ENCODE peak calls at places on chromosome 16, in five cellular contexts. K, O, Z, H and I are unnamed samples.

GRCh38 chr16:15493416-15494181 is 59.2 kb downstream of the BMERB1 start:
- DNase-seq in K (no peak), O (no peak), Z (no peak), H (no peak), I (no peak)

GRCh38 chr16:88430524-88431446 is 22.3 kb upstream of the ZFPM1 start:
- DNase-seq in K (no peak), O (no peak), Z (peak; percentile 72), H (peak; percentile 20), I (no peak)

GRCh38 chr16:31875112-31875803 is 1.7 kb downstream of the ZNF267 start:
- DNase-seq in K (no peak), O (no peak), Z (no peak), H (no peak), I (no peak)

GRCh38 chr16:5036228-5037156 is 2.8 kb upstream of the NAGPA start:
- DNase-seq in K (no peak), O (no peak), Z (peak; percentile 85), H (no peak), I (no peak)

GRCh38 chr16:30351586-30352419 is 3.3 kb downstream of the CD2BP2 start:
- DNase-seq in K (peak; percentile 45), O (peak; percentile 94), Z (no peak), H (no peak), I (peak; percentile 84)

GRCh38 chr16:85536073-85536410 is 77.1 kb upstream of the GSE1 start:
- DNase-seq in K (no peak), O (peak; percentile 66), Z (no peak), H (no peak), I (no peak)

GRCh38 chr16:3577302-3577752 is at the start of gene NLRC3:
- DNase-seq in K (no peak), O (no peak), Z (peak; percentile 61), H (peak; percentile 29), I (no peak)

GRCh38 chr16:14186954-14187306 is 115.8 kb downstream of the MRTFB start:
- DNase-seq in K (no peak), O (no peak), Z (no peak), H (no peak), I (no peak)

GRCh38 chr16:75319513-75320401 is 68.3 kb upstream of the BCAR1 start:
- DNase-seq in K (no peak), O (no peak), Z (no peak), H (no peak), I (no peak)

GRCh38 chr16:89570342-89570923 is 5.1 kb upstream of the CPNE7 start:
- DNase-seq in K (no peak), O (no peak), Z (no peak), H (no peak), I (no peak)

GRCh38 chr16:75333770-75334169 is 82.3 kb upstream of the BCAR1 start:
- DNase-seq in K (no peak), O (no peak), Z (no peak), H (no peak), I (no peak)

GRCh38 chr16:10076037-10076436 is 106.2 kb downstream of the GRIN2A start:
- DNase-seq in K (no peak), O (no peak), Z (no peak), H (no peak), I (no peak)

GRCh38 chr16:80883816-80884215 is 79.4 kb upstream of the CDYL2 start:
- DNase-seq in K (no peak), O (no peak), Z (no peak), H (no peak), I (no peak)

GRCh38 chr16:84005391-84005790 is 37.2 kb downstream of the SLC38A8 start:
- DNase-seq in K (no peak), O (no peak), Z (no peak), H (no peak), I (no peak)

GRCh38 chr16:81610144-81610842 is 165.7 kb downstream of the CMIP start:
- DNase-seq in K (peak; percentile 27), O (peak; percentile 88), Z (no peak), H (no peak), I (peak; percentile 73)

GRCh38 chr16:4298761-4299522 is 16.9 kb upstream of the GLIS2 start:
- DNase-seq in K (no peak), O (peak; percentile 89), Z (peak; percentile 74), H (no peak), I (peak; percentile 93)

GRCh38 chr16:10964891-10965326 is 20.5 kb downstream of the CLEC16A start:
- DNase-seq in K (no peak), O (no peak), Z (no peak), H (peak; percentile 14), I (no peak)

GRCh38 chr16:76081936-76082335 is 195.3 kb upstream of the CNTNAP4 start:
- DNase-seq in K (no peak), O (no peak), Z (no peak), H (no peak), I (no peak)

GRCh38 chr16:30958164-30959083 is 870 bp downstream of the SETD1A start:
- DNase-seq in K (no peak), O (no peak), Z (peak; percentile 98), H (peak; percentile 57), I (peak; percentile 83)

GRCh38 chr16:14600164-14600563 is 29.9 kb downstream of the PARN start:
- DNase-seq in K (no peak), O (no peak), Z (peak; percentile 53), H (no peak), I (no peak)

GRCh38 chr16:71610936-71611871 is 14.8 kb upstream of the MARVELD3 start:
- DNase-seq in K (no peak), O (no peak), Z (peak; percentile 92), H (peak; percentile 66), I (peak; percentile 90)

GRCh38 chr16:83973077-83973476 is 5.0 kb downstream of the NECAB2 start:
- DNase-seq in K (no peak), O (no peak), Z (no peak), H (no peak), I (peak; percentile 61)

GRCh38 chr16:10168258-10168657 is 14.0 kb downstream of the GRIN2A start:
- DNase-seq in K (no peak), O (no peak), Z (no peak), H (no peak), I (no peak)

GRCh38 chr16:47731252-47731651 is 270.1 kb downstream of the PHKB start:
- DNase-seq in K (no peak), O (no peak), Z (no peak), H (no peak), I (no peak)

GRCh38 chr16:25449802-25450201 is 192.2 kb upstream of the ZKSCAN2 start:
- DNase-seq in K (no peak), O (no peak), Z (no peak), H (no peak), I (no peak)

GRCh38 chr16:27321013-27321960 is 7.5 kb downstream of the IL4R start:
- DNase-seq in K (no peak), O (peak; percentile 57), Z (no peak), H (no peak), I (no peak)

GRCh38 chr16:68642436-68643064 is 2.6 kb upstream of the CDH3 start:
- DNase-seq in K (no peak), O (no peak), Z (peak; percentile 89), H (no peak), I (peak; percentile 84)

GRCh38 chr16:68643847-68644246 is 1.3 kb upstream of the CDH3 start:
- DNase-seq in K (no peak), O (no peak), Z (peak; percentile 35), H (no peak), I (no peak)

GRCh38 chr16:68643227-68643626 is 1.9 kb upstream of the CDH3 start:
- DNase-seq in K (no peak), O (no peak), Z (no peak), H (no peak), I (no peak)

GRCh38 chr16:68642047-68642435 is 3.1 kb upstream of the CDH3 start:
- DNase-seq in K (no peak), O (no peak), Z (no peak), H (no peak), I (no peak)

GRCh38 chr16:68640972-68641371 is 4.1 kb upstream of the CDH3 start:
- DNase-seq in K (no peak), O (no peak), Z (no peak), H (no peak), I (no peak)
- H3K27me3 ChIP-seq in K (peaks cover 10% of the 10 kb centered on the region), O (peaks cover 24% of the 10 kb centered on the region), Z (peaks cover 2% of the 10 kb centered on the region), H (peaks cover 33% of the 10 kb centered on the region), I (peaks cover 33% of the 10 kb centered on the region)

GRCh38 chr16:82628741-82629140 is 2.0 kb downstream of the CDH13 start:
- DNase-seq in K (no peak), O (peak; percentile 11), Z (no peak), H (no peak), I (no peak)
- H3K27me3 ChIP-seq in K (no peaks in the 10 kb centered on the region), O (no peaks in the 10 kb centered on the region), Z (peaks cover 46% of the 10 kb centered on the region), H (peaks cover 15% of the 10 kb centered on the region), I (peaks cover 26% of the 10 kb centered on the region)

GRCh38 chr16:49858200-49859129 is 2.6 kb upstream of the ZNF423 start:
- DNase-seq in K (no peak), O (peak; percentile 83), Z (peak; percentile 88), H (no peak), I (peak; percentile 79)

GRCh38 chr16:49856741-49857330 is 924 bp upstream of the ZNF423 start:
- DNase-seq in K (no peak), O (peak; percentile 91), Z (peak; percentile 95), H (no peak), I (peak; percentile 86)

GRCh38 chr16:49859139-49859947 is 3.4 kb upstream of the ZNF423 start:
- DNase-seq in K (no peak), O (peak; percentile 83), Z (peak; percentile 77), H (no peak), I (peak; percentile 73)

GRCh38 chr16:49855822-49856740 is at the start of gene ZNF423:
- DNase-seq in K (no peak), O (no peak), Z (peak; percentile 90), H (no peak), I (no peak)

DNA sequence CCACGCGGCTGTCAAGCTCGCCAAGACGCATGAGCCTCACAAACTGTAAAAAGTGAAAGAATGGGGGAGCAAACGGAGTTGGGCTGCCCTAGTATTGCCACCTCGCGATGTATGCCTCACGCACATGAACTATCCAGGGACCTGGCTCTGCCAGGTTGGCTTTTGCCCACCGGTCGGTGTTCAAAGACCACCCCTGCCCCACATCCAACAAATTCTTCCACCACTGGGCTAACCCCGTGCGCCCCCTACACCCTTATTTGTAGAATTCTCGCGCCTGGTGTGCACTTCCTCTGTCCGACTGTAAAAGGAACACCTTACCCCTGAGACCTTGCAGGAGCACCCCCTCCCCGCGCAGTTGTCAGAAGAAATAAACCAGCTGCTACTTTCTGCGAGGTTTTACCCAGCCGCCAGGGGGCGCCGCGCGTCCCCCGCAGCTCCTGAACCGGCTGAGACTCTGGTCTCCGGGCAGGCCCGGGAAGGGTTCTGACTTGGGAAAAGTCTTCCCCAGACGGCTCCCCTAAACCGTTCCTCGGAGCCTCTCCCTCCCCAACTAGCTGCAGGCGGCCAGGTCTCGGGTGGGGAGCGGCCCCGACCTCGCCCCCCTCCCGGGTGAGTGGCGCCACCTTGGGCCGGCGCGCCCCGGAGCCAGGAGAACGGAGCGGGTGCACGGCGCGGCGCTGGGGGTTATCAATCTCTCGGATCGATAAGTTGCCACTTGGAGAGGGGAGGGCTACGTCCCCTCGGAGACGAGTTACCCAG is 1.7 kb upstream of the ZNF423 start:
- DNase-seq in K (no peak), O (peak; percentile 82), Z (peak; percentile 97), H (no peak), I (peak; percentile 76)
- H3K27me3 ChIP-seq in K (no peaks in the 10 kb centered on the region), O (no peaks in the 10 kb centered on the region), Z (peaks cover 22% of the 10 kb centered on the region), H (peaks cover 17% of the 10 kb centered on the region), I (peaks cover 7% of the 10 kb centered on the region)

DNA sequence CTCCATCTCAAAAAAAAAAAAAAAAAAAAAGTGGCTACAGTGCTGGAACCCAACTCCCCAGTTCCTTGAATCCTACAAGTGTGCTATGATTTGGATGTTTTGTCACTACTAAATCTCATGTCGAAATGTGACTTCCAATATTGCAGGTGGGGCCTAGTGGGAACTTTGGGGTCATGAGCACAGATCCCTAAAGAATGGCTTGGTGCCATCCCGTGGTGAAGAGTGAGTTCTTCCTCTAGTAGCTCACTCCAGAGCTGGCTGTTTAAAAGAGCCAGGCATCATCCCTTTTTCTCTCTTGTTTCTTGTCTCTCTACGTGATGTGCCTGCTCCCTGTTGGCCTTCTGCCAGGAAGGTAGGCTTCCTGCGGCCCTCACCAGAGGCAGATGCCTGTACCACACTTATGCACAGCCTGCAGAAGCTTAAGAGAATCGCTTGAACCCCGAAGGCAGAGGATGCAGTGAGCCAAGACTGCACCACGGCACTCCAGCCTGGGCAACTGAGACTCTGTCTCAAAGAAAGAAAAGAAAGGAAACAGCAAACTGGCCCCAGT is 3.0 kb downstream of the MT1E start:
- DNase-seq in K (no peak), O (no peak), Z (no peak), H (no peak), I (no peak)
- H3K27me3 ChIP-seq in K (no peaks in the 10 kb centered on the region), O (no peaks in the 10 kb centered on the region), Z (peaks cover 94% of the 10 kb centered on the region), H (peaks cover 29% of the 10 kb centered on the region), I (no peaks in the 10 kb centered on the region)